ENCODE peak calls at places on chromosomes 5 and 9, in six cellular contexts. C, T, I, M, Q and S are unnamed samples.

GRCh38 chr5:119315516-119315949 is 40.3 kb upstream of the TNFAIP8 start:
- DNase-seq in M (no peak), I (no peak), Q (peak; percentile 82), C (no peak), T (no peak), S (no peak)

GRCh38 chr5:72656756-72657513 is 149.7 kb upstream of the ZNF366 start:
- DNase-seq in T (no peak), M (no peak), Q (no peak), C (no peak), I (no peak), S (no peak)

GRCh38 chr5:7017004-7017770 is 304.0 kb downstream of the TENT4A start:
- DNase-seq in M (peak; percentile 50), T (no peak), Q (no peak), I (no peak), C (no peak), S (no peak)

GRCh38 chr9:126222363-126222834 is 104.2 kb upstream of the MVB12B start:
- DNase-seq in T (peak; percentile 69), Q (no peak), M (no peak), C (no peak), I (no peak), S (no peak)

GRCh38 chr9:7500521-7500920 is 299.1 kb downstream of the DMAC1 start:
- DNase-seq in I (no peak), M (no peak), Q (peak; percentile 55), T (no peak), C (no peak), S (no peak)

GRCh38 chr5:139765040-139765408 is 30.6 kb upstream of the PSD2 start:
- DNase-seq in Q (no peak), T (no peak), M (no peak), I (no peak), C (no peak), S (no peak)

GRCh38 chr5:36090033-36090432 is 23.4 kb upstream of the UGT3A2 start:
- DNase-seq in I (no peak), T (peak; percentile 87), Q (peak; percentile 25), C (peak; percentile 17), M (no peak), S (no peak)

GRCh38 chr9:20363233-20363632 is 259.1 kb downstream of the MLLT3 start:
- DNase-seq in C (no peak), M (no peak), T (no peak), I (no peak), Q (no peak), S (no peak)

GRCh38 chr9:115992834-115993233 is 160.8 kb upstream of the PAPPA start:
- DNase-seq in I (no peak), Q (peak; percentile 17), C (peak; percentile 82), T (peak; percentile 6), M (no peak), S (no peak)

GRCh38 chr5:132962429-132962928 is 955 bp downstream of the AFF4 start:
- DNase-seq in Q (peak; percentile 80), C (peak; percentile 76), I (no peak), M (no peak), T (peak; percentile 62), S (peak; percentile 20)

GRCh38 chr5:20556364-20556763 is 568.4 kb upstream of the CDH18 start:
- DNase-seq in I (no peak), M (no peak), C (no peak), Q (peak; percentile 40), T (peak; percentile 1), S (no peak)

GRCh38 chr9:14246951-14247350 is 67.0 kb downstream of the NFIB start:
- DNase-seq in T (no peak), M (no peak), Q (no peak), C (no peak), I (no peak), S (no peak)

GRCh38 chr5:675111-675875 is 17.9 kb downstream of the TPPP start:
- DNase-seq in T (no peak), Q (no peak), C (no peak), M (peak; percentile 60), I (peak; percentile 21), S (no peak)

GRCh38 chr9:88355166-88355565 is 33.1 kb upstream of the SPIN1 start:
- DNase-seq in Q (peak; percentile 68), M (no peak), C (peak; percentile 31), T (no peak), I (no peak), S (no peak)

GRCh38 chr5:63963080-63963735 is 963 bp upstream of the HTR1A start:
- DNase-seq in T (peak; percentile 97), I (no peak), Q (peak; percentile 80), M (no peak), C (peak; percentile 52), S (peak; percentile 70)

GRCh38 chr9:97803167-97804058 is 49.6 kb upstream of the FOXE1 start:
- DNase-seq in C (peak; percentile 25), T (peak; percentile 83), M (peak; percentile 95), Q (peak; percentile 79), I (peak; percentile 88), S (peak; percentile 55)

GRCh38 chr5:131787736-131788135 is 9.1 kb downstream of the FNIP1 start:
- DNase-seq in T (no peak), Q (no peak), C (no peak), M (no peak), I (no peak), S (no peak)

GRCh38 chr5:124372457-124372856 is 374.0 kb downstream of the ZNF608 start:
- DNase-seq in I (no peak), C (no peak), M (no peak), T (no peak), Q (no peak), S (no peak)

GRCh38 chr9:84711398-84711777 is 41.9 kb downstream of the NTRK2 start:
- DNase-seq in C (no peak), M (no peak), I (no peak), Q (no peak), T (no peak), S (no peak)

GRCh38 chr5:109868737-109869136 is 179.0 kb downstream of the MAN2A1 start:
- DNase-seq in Q (no peak), I (no peak), C (peak; percentile 57), T (no peak), M (no peak), S (no peak)

GRCh38 chr9:72790934-72791333 is 161.9 kb downstream of the ALDH1A1 start:
- DNase-seq in I (no peak), Q (no peak), M (no peak), C (no peak), T (no peak), S (no peak)

GRCh38 chr5:129161830-129162229 is 67.3 kb downstream of the ISOC1 start:
- DNase-seq in T (no peak), C (no peak), I (no peak), M (no peak), Q (no peak), S (no peak)
- TF ChIP-seq CTCF in T (no peak), C (no peak), I (no peak), M (no peak), Q (no peak), S (no peak)

GRCh38 chr5:3024126-3024525 is 272.6 kb upstream of the IRX2 start:
- DNase-seq in T (no peak), M (no peak), C (no peak), I (no peak), Q (no peak), S (no peak)
- TF ChIP-seq CTCF in T (no peak), M (no peak), C (no peak), I (no peak), Q (no peak), S (no peak)

DNA sequence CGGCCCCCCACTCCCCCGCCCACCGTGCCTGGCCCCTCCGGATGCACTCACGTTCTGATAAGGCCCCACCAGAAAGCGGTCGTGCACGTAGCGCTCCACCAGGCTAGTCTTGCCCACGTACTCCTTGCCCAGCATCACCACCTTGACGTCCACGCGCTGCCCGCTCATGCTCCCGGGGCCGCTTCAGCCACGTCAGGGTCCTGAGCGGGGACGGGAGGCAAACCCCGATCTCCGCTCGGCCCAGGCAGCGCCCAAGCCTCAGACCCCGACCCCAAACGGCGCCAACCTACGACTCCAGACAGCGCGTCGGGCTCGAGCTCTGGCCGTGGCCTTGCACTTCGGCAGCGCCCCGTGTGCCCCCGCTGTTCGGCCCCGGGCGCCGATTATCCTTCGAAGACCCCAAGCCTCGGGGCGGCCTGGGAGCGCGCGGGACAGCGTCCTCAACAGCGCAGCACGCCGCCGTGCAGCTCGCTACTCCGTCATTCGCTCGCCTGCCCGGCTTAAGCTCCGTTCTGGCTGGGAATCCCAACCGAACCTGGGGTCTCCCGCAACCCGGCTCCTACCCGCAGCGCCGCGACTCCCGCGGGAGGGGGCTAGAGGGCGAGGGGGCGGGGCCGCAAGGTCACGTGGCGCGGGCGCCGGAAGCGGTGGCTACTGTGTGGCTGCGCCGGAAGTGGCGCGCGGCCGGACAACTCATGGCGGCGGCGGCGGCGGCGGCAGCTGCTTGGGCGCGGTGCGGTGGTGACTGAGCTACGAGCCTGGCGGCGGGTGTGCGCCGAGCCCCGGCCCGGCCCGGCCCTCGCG is at the start of the genes PRELID1 and RAB24:
- DNase-seq in I (peak; percentile 92), T (peak; percentile 96), Q (peak; percentile 86), M (peak; percentile 98), C (peak; percentile 74), S (peak; percentile 90)
- TF ChIP-seq CTCF in I (no peak), T (peak; percentile 33), Q (peak; percentile 59), M (peak; percentile 11), C (peak; percentile 34), S (no peak)

GRCh38 chr9:136135326-136136126 is 16.9 kb upstream of the TMEM250 start:
- DNase-seq in C (no peak), T (no peak), M (no peak), I (no peak), Q (no peak), S (no peak)

GRCh38 chr9:136133191-136133958 is 14.7 kb upstream of the TMEM250 start:
- DNase-seq in C (no peak), T (peak; percentile 87), M (no peak), Q (no peak), I (no peak), S (peak; percentile 61)

GRCh38 chr9:136133959-136134484 is 15.3 kb upstream of the TMEM250 start:
- DNase-seq in T (no peak), Q (no peak), M (no peak), I (no peak), C (no peak), S (no peak)

GRCh38 chr9:136131629-136132499 is 13.2 kb upstream of the TMEM250 start:
- DNase-seq in M (no peak), C (no peak), I (no peak), Q (no peak), T (no peak), S (no peak)

GRCh38 chr9:136132500-136133050 is 13.9 kb upstream of the TMEM250 start:
- DNase-seq in T (no peak), C (no peak), I (no peak), Q (no peak), M (no peak), S (no peak)
- TF ChIP-seq CTCF in T (no peak), C (no peak), I (no peak), Q (no peak), M (no peak), S (no peak)

DNA sequence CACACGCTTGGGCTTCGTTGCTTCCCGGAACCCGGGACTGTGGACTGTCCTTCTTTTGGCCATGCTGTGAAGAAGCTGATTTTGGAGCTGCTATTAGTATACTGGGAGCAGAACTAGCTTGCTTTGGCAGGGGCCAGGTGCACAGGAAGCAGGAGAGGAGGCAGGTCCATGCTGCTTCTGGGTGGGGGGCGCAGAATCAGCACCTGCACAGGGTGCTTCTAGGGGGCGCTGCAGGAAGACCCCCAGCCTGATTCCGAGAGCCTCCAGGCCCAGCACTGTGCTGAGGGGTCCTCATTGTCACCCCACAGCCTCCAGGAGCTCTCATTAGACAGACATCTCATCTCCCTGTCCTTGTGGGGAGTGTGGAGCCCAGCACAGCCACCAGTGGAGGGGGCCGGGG is 252.6 kb upstream of the IRX4 start:
- DNase-seq in C (no peak), I (no peak), M (no peak), T (no peak), Q (no peak), S (no peak)
- TF ChIP-seq CTCF in C (no peak), I (no peak), M (no peak), T (peak; percentile 40), Q (no peak), S (no peak)